ENCODE peak calls at places on chromosome X, in six cellular contexts. A, T, C, F, O and U are unnamed samples.

GRCh38 chrX:25897758-25898157 is 240.4 kb upstream of the MAGEB18 start:
- DNase-seq in A (no peak), T (no peak), C (no peak), F (no peak), O (no peak), U (no peak)

GRCh38 chrX:100648601-100649417 is 4.8 kb downstream of the SRPX2 start:
- DNase-seq in A (no peak), T (no peak), C (peak; percentile 33), F (no peak), O (peak; percentile 46), U (no peak)

GRCh38 chrX:53421772-53422090 is 723 bp downstream of the SMC1A start:
- DNase-seq in A (no peak), T (peak; percentile 10), C (no peak), F (no peak), O (no peak), U (no peak)

GRCh38 chrX:21373637-21374162 is 518 bp upstream of the CNKSR2 start:
- DNase-seq in A (no peak), T (peak; percentile 28), C (peak; percentile 15), F (no peak), O (no peak), U (no peak)

GRCh38 chrX:78037881-78038280 is 66.2 kb upstream of the PGK1 start:
- DNase-seq in A (no peak), T (no peak), C (no peak), F (no peak), O (no peak), U (no peak)

GRCh38 chrX:70434914-70435586 is 9.6 kb upstream of the DLG3 start:
- DNase-seq in A (no peak), T (no peak), C (peak; percentile 75), F (peak; percentile 73), O (peak; percentile 55), U (no peak)

GRCh38 chrX:97691901-97692455 is 808.3 kb downstream of the RPA4 start:
- DNase-seq in A (no peak), T (no peak), C (no peak), F (no peak), O (no peak), U (no peak)

GRCh38 chrX:132367314-132367713 is 121.5 kb downstream of the MBNL3 start:
- DNase-seq in A (no peak), T (no peak), C (no peak), F (no peak), O (no peak), U (no peak)

GRCh38 chrX:131739823-131740222 is 195.9 kb downstream of the OR13H1 start:
- DNase-seq in A (no peak), T (no peak), C (no peak), F (peak; percentile 67), O (no peak), U (peak; percentile 0)

GRCh38 chrX:56800801-56801200 is 71.8 kb downstream of the NBDY start:
- DNase-seq in A (no peak), T (no peak), C (no peak), F (peak; percentile 6), O (no peak), U (peak; percentile 60)

GRCh38 chrX:81316163-81316562 is 114.3 kb downstream of the SH3BGRL start:
- DNase-seq in A (no peak), T (no peak), C (no peak), F (no peak), O (no peak), U (no peak)

GRCh38 chrX:1464282-1465131 is 11.8 kb upstream of the ASMTL start:
- DNase-seq in A (no peak), T (no peak), C (no peak), F (no peak), O (no peak), U (no peak)

GRCh38 chrX:153993978-153994377 is 21.4 kb downstream of the TMEM187 start:
- DNase-seq in A (no peak), T (no peak), C (no peak), F (no peak), O (no peak), U (no peak)

GRCh38 chrX:47215291-47215900 is 3.1 kb upstream of the CDK16 start:
- DNase-seq in A (no peak), T (no peak), C (no peak), F (no peak), O (no peak), U (no peak)

GRCh38 chrX:150848914-150849365 is 49.5 kb downstream of the CD99L2 start:
- DNase-seq in A (no peak), T (peak; percentile 62), C (no peak), F (peak; percentile 86), O (no peak), U (peak; percentile 4)

GRCh38 chrX:150503898-150504219 is 64.6 kb upstream of the MTM1 start:
- DNase-seq in A (no peak), T (peak; percentile 10), C (no peak), F (no peak), O (no peak), U (no peak)

GRCh38 chrX:30573125-30573524 is 4.4 kb downstream of the TASL start:
- DNase-seq in A (no peak), T (no peak), C (no peak), F (no peak), O (no peak), U (no peak)

GRCh38 chrX:116975517-116975916 is 512.7 kb upstream of the CT83 start:
- DNase-seq in A (no peak), T (no peak), C (no peak), F (no peak), O (no peak), U (no peak)

GRCh38 chrX:16785247-16786138 is 773 bp upstream of the TXLNG start:
- DNase-seq in A (no peak), T (no peak), C (peak; percentile 49), F (no peak), O (peak; percentile 36), U (no peak)

GRCh38 chrX:16788477-16788876 is 2.2 kb downstream of the TXLNG start:
- DNase-seq in A (no peak), T (no peak), C (no peak), F (peak; percentile 31), O (no peak), U (peak; percentile 19)

GRCh38 chrX:16786791-16787735 is 797 bp downstream of the TXLNG start:
- DNase-seq in A (no peak), T (no peak), C (peak; percentile 36), F (peak; percentile 54), O (peak; percentile 27), U (peak; percentile 73)

GRCh38 chrX:16783452-16783851 is 2.8 kb upstream of the TXLNG start:
- DNase-seq in A (no peak), T (no peak), C (no peak), F (no peak), O (no peak), U (no peak)

GRCh38 chrX:16786139-16786790 is at the start of gene TXLNG:
- DNase-seq in A (peak; percentile 98), T (peak; percentile 86), C (peak; percentile 100), F (peak; percentile 99), O (peak; percentile 100), U (peak; percentile 98)
- TF ChIP-seq POLR2A in A (peak; percentile 89), T (peak; percentile 79), C (peak; percentile 85), F (peak; percentile 77), O (peak; percentile 81), U (peak; percentile 76)

GRCh38 chrX:12949205-12949926 is 25.5 kb upstream of the TMSB4X start:
- DNase-seq in A (no peak), T (no peak), C (no peak), F (no peak), O (no peak), U (no peak)

GRCh38 chrX:12951590-12951965 is 23.3 kb upstream of the TMSB4X start:
- DNase-seq in A (no peak), T (no peak), C (no peak), F (peak; percentile 38), O (no peak), U (no peak)

GRCh38 chrX:12950851-12951589 is 23.9 kb upstream of the TMSB4X start:
- DNase-seq in A (no peak), T (peak; percentile 78), C (no peak), F (peak; percentile 91), O (no peak), U (peak; percentile 67)

GRCh38 chrX:12948495-12948894 is 26.4 kb upstream of the TMSB4X start:
- DNase-seq in A (no peak), T (no peak), C (no peak), F (no peak), O (no peak), U (no peak)

GRCh38 chrX:12949927-12950656 is 24.8 kb upstream of the TMSB4X start:
- DNase-seq in A (peak; percentile 32), T (no peak), C (peak; percentile 82), F (peak; percentile 83), O (peak; percentile 89), U (peak; percentile 84)
- TF ChIP-seq POLR2A in A (no peak), T (no peak), C (peak; percentile 13), F (no peak), O (peak; percentile 26), U (no peak)

GRCh38 chrX:129980540-129981206 is 1.8 kb upstream of the BCORL1 start:
- DNase-seq in A (no peak), T (no peak), C (peak; percentile 71), F (peak; percentile 66), O (peak; percentile 71), U (peak; percentile 38)
- TF ChIP-seq POLR2A in A (peak; percentile 29), T (peak; percentile 42), C (peak; percentile 59), F (no peak), O (peak; percentile 7), U (no peak)

GRCh38 chrX:130057209-130057608 is 53.1 kb downstream of the ELF4 start:
- DNase-seq in A (no peak), T (no peak), C (no peak), F (no peak), O (no peak), U (no peak)

GRCh38 chrX:130055899-130056298 is 54.4 kb downstream of the ELF4 start:
- DNase-seq in A (no peak), T (no peak), C (no peak), F (no peak), O (no peak), U (no peak)

GRCh38 chrX:130055103-130055502 is 55.2 kb downstream of the ELF4 start:
- DNase-seq in A (no peak), T (no peak), C (peak; percentile 37), F (no peak), O (peak; percentile 23), U (no peak)

GRCh38 chrX:130058667-130059066 is 51.6 kb downstream of the ELF4 start:
- DNase-seq in A (no peak), T (no peak), C (no peak), F (no peak), O (no peak), U (no peak)

DNA sequence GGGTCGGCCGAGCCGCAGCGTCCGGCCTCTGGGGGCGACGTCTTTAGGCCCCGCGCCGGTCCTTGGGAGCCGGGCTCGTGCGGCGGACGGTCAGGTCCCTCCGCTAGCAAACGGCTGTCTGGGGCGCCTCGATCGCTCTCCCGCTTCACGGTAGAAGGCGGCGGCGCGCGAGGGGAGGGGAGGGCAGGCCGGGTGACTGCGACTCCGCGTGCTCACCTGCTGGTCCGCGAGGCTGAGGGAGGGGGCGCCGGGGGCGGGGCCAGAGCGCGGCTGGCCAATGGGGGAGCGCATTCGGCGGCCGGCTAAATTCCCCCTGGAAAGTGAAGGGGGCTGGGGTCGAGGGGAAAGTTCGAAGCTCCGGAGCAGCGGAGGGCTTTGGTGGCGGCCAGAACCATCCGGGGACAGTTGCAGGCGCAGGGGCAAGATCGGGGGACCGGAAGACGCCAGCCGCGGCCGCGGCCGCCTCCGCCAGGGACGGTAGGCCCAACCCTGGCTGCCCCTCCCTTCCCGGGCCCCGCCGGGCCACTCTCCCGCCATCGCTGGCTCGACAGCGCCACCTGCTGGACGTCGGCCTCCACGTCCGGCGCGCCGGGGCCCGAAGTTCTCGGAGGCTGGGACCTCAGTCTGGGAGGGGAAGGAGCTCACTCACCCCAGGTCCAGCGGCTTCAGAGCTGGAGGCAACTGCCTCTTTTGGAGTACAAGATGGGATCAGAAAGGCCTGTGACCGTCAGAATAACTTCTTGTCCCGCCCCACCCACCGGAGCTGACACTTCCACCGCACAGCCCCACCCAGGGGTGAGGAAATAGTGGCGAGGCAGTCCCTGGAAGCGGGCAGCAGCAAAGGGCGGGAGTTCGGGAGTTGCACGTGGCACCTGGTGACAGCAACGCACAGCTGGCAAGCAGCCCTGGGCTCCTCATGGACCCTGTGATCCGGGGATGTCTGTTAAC is 49.9 kb downstream of the ELF4 start:
- DNase-seq in A (peak; percentile 3), T (peak; percentile 88), C (peak; percentile 81), F (peak; percentile 80), O (peak; percentile 71), U (peak; percentile 82)
- TF ChIP-seq POLR2A in A (no peak), T (no peak), C (peak; percentile 9), F (no peak), O (no peak), U (no peak)